ENCODE peak calls at places on chromosomes 2 and 18, in eight cellular contexts. One of them, this sample, is unnamed. For H3K4me1, the result is how much of the 10 kb centered on the place peaks cover.

GRCh38 chr2:100056478-100056877 is 85.9 kb downstream of the AFF3 start:
- DNase-seq in upper lobe of right lung: no peak
- DNase-seq in heart left ventricle: no peak
- DNase-seq in H9: no peak
- DNase-seq in adrenal gland: no peak
- DNase-seq in K562: no peak
- DNase-seq in IMR-90: peak
- DNase-seq in astrocyte: peak
- DNase-seq in this sample: no peak

GRCh38 chr2:99975386-99975785 is 167.0 kb downstream of the AFF3 start:
- DNase-seq in upper lobe of right lung: no peak
- DNase-seq in heart left ventricle: no peak
- DNase-seq in H9: no peak
- DNase-seq in adrenal gland: no peak
- DNase-seq in K562: no peak
- DNase-seq in IMR-90: peak
- DNase-seq in astrocyte: peak
- DNase-seq in this sample: no peak

GRCh38 chr2:162153608-162154224 is 1.7 kb upstream of the GCG start:
- DNase-seq in upper lobe of right lung: no peak
- DNase-seq in heart left ventricle: peak
- DNase-seq in H9: peak
- DNase-seq in adrenal gland: peak
- DNase-seq in K562: peak
- DNase-seq in IMR-90: peak
- DNase-seq in astrocyte: peak
- DNase-seq in this sample: no peak

GRCh38 chr18:47772374-47773248 is 157.8 kb downstream of the SMAD2 start:
- DNase-seq in upper lobe of right lung: peak
- DNase-seq in heart left ventricle: no peak
- DNase-seq in H9: peak
- DNase-seq in adrenal gland: peak
- DNase-seq in K562: peak
- DNase-seq in IMR-90: peak
- DNase-seq in astrocyte: peak
- DNase-seq in this sample: peak

GRCh38 chr2:25127631-25128030 is 40.7 kb downstream of the POMC start:
- DNase-seq in upper lobe of right lung: no peak
- DNase-seq in heart left ventricle: no peak
- DNase-seq in H9: no peak
- DNase-seq in adrenal gland: no peak
- DNase-seq in K562: no peak
- DNase-seq in IMR-90: peak
- DNase-seq in astrocyte: peak
- DNase-seq in this sample: no peak

GRCh38 chr2:8860239-8860638 is 22.8 kb upstream of the KIDINS220 start:
- DNase-seq in upper lobe of right lung: no peak
- DNase-seq in heart left ventricle: no peak
- DNase-seq in H9: no peak
- DNase-seq in adrenal gland: no peak
- DNase-seq in K562: no peak
- DNase-seq in IMR-90: no peak
- DNase-seq in astrocyte: peak
- DNase-seq in this sample: no peak

GRCh38 chr18:79524181-79525078 is 128.7 kb downstream of the NFATC1 start:
- DNase-seq in upper lobe of right lung: peak
- DNase-seq in heart left ventricle: peak
- DNase-seq in H9: peak
- DNase-seq in adrenal gland: no peak
- DNase-seq in K562: no peak
- DNase-seq in IMR-90: no peak
- DNase-seq in astrocyte: no peak
- DNase-seq in this sample: no peak

GRCh38 chr18:79353238-79353637 is 42.5 kb upstream of the NFATC1 start:
- DNase-seq in upper lobe of right lung: no peak
- DNase-seq in heart left ventricle: no peak
- DNase-seq in H9: peak
- DNase-seq in adrenal gland: no peak
- DNase-seq in K562: peak
- DNase-seq in IMR-90: peak
- DNase-seq in astrocyte: no peak
- DNase-seq in this sample: no peak

DNA sequence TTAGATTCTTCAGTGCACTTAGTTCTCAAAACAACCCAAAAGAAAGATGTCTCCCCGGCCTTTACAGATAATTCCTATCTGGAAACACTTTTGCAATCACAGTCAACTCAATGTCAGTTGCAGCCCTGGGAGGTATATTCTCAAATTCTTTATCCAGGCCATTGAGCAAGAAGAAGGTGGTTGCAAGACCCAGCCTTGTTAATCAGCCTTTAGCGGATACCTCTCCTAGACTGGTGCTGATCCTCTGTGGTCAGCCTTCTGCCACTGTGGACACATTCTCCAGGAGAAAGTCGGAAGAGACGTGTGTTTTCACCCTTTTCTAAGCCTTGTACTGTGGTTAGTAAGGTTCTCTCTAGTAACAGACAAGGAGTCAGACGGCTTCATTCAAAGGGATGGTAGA is 7.8 kb upstream of the FZD7 start:
- DNase-seq in upper lobe of right lung: no peak
- DNase-seq in heart left ventricle: no peak
- DNase-seq in H9: no peak
- DNase-seq in adrenal gland: no peak
- DNase-seq in K562: no peak
- DNase-seq in IMR-90: no peak
- DNase-seq in astrocyte: no peak
- DNase-seq in this sample: no peak
- H3K4me1 ChIP-seq in upper lobe of right lung: under half
- H3K4me1 ChIP-seq in heart left ventricle: under half
- H3K4me1 ChIP-seq in H9: under half
- H3K4me1 ChIP-seq in adrenal gland: under half
- H3K4me1 ChIP-seq in K562: under half
- H3K4me1 ChIP-seq in IMR-90: under half
- H3K4me1 ChIP-seq in astrocyte: under half
- H3K4me1 ChIP-seq in this sample: under half

GRCh38 chr18:32772580-32773186 is at the start of gene KLHL14:
- DNase-seq in upper lobe of right lung: no peak
- DNase-seq in heart left ventricle: no peak
- DNase-seq in H9: no peak
- DNase-seq in adrenal gland: no peak
- DNase-seq in K562: no peak
- DNase-seq in IMR-90: no peak
- DNase-seq in astrocyte: no peak
- DNase-seq in this sample: no peak

GRCh38 chr18:32773187-32773712 is 427 bp upstream of the KLHL14 start:
- DNase-seq in upper lobe of right lung: no peak
- DNase-seq in heart left ventricle: no peak
- DNase-seq in H9: no peak
- DNase-seq in adrenal gland: no peak
- DNase-seq in K562: no peak
- DNase-seq in IMR-90: no peak
- DNase-seq in astrocyte: no peak
- DNase-seq in this sample: no peak

GRCh38 chr18:32770651-32771168 is 2.1 kb downstream of the KLHL14 start:
- DNase-seq in upper lobe of right lung: no peak
- DNase-seq in heart left ventricle: no peak
- DNase-seq in H9: peak
- DNase-seq in adrenal gland: no peak
- DNase-seq in K562: no peak
- DNase-seq in IMR-90: no peak
- DNase-seq in astrocyte: no peak
- DNase-seq in this sample: no peak

GRCh38 chr18:32771169-32771751 is 1.6 kb downstream of the KLHL14 start:
- DNase-seq in upper lobe of right lung: no peak
- DNase-seq in heart left ventricle: no peak
- DNase-seq in H9: peak
- DNase-seq in adrenal gland: peak
- DNase-seq in K562: no peak
- DNase-seq in IMR-90: no peak
- DNase-seq in astrocyte: no peak
- DNase-seq in this sample: no peak

DNA sequence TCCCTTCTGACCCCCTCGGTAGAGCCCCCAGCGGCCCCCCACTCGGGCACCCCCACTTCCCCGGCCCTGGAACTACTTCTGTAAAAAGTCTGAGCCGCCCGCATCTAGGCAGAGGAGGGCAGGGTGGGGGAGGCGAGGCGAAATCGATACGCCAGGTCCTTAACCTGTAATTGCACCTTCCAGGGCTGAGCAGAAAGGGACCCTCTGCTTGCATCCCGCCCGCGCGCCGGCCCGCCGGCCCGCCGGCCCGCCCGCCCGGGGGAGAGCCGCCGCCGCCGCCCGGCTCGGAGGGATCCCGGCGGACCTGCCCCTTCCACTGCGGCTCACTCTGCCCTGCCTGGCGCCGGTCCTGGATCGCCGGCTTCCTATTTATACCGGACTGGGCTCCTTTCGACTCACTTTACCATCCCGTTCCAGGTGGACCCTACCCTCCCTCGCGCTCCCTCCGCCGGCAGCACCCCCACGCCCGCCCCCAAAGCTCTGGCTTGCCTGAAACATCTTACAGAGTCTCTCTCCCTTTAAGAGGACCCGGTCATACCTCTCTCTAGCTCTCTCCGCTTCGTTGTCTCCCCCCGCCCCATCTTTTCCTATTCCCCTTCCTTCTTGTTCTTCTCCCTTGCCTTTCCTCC is 838 bp downstream of the KLHL14 start:
- DNase-seq in upper lobe of right lung: no peak
- DNase-seq in heart left ventricle: no peak
- DNase-seq in H9: peak
- DNase-seq in adrenal gland: no peak
- DNase-seq in K562: no peak
- DNase-seq in IMR-90: no peak
- DNase-seq in astrocyte: no peak
- DNase-seq in this sample: no peak
- H3K27ac ChIP-seq in upper lobe of right lung: no peak
- H3K27ac ChIP-seq in heart left ventricle: no peak
- H3K27ac ChIP-seq in H9: no peak
- H3K27ac ChIP-seq in adrenal gland: no peak
- H3K27ac ChIP-seq in K562: no peak
- H3K27ac ChIP-seq in IMR-90: no peak
- H3K27ac ChIP-seq in astrocyte: no peak
- H3K27ac ChIP-seq in this sample: no peak

GRCh38 chr2:48113767-48114166 is 207.5 kb upstream of the FBXO11 start:
- DNase-seq in upper lobe of right lung: no peak
- DNase-seq in heart left ventricle: no peak
- DNase-seq in H9: no peak
- DNase-seq in adrenal gland: no peak
- DNase-seq in K562: no peak
- DNase-seq in IMR-90: no peak
- DNase-seq in astrocyte: no peak
- DNase-seq in this sample: no peak
- TF ChIP-seq CTCF in upper lobe of right lung: no peak
- TF ChIP-seq CTCF in heart left ventricle: no peak
- TF ChIP-seq CTCF in H9: no peak
- TF ChIP-seq CTCF in adrenal gland: no peak
- TF ChIP-seq CTCF in K562: no peak
- TF ChIP-seq CTCF in IMR-90: no peak
- TF ChIP-seq CTCF in astrocyte: no peak
- TF ChIP-seq CTCF in this sample: no peak

DNA sequence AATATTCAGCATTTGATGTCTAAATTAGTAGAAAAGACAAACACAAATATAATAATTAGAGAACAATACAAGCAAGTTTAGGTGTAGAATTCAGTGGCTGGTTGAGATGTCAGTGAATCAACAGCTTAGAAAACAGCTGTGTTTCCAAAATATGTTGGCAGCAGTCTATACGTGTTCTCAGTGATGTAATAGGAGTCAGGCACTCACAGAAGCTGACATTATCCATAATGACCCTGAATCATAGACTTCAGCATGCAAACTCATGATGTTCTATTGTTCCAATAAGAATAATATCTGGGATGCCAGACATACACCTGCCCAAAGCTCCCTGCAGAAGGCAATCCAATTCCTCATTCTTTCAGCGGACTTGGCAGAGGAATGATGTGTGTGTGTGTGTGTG is 164.7 kb downstream of the SLC8A1 start:
- DNase-seq in upper lobe of right lung: no peak
- DNase-seq in heart left ventricle: no peak
- DNase-seq in H9: no peak
- DNase-seq in adrenal gland: no peak
- DNase-seq in K562: no peak
- DNase-seq in IMR-90: peak
- DNase-seq in astrocyte: peak
- DNase-seq in this sample: no peak
- H3K4me1 ChIP-seq in upper lobe of right lung: under half
- H3K4me1 ChIP-seq in heart left ventricle: half or more
- H3K4me1 ChIP-seq in H9: under half
- H3K4me1 ChIP-seq in adrenal gland: under half
- H3K4me1 ChIP-seq in K562: under half
- H3K4me1 ChIP-seq in IMR-90: under half
- H3K4me1 ChIP-seq in astrocyte: under half
- H3K4me1 ChIP-seq in this sample: half or more

GRCh38 chr2:228282371-228282770 is 100.9 kb upstream of the SPHKAP start:
- DNase-seq in upper lobe of right lung: no peak
- DNase-seq in heart left ventricle: no peak
- DNase-seq in H9: no peak
- DNase-seq in adrenal gland: no peak
- DNase-seq in K562: no peak
- DNase-seq in IMR-90: no peak
- DNase-seq in astrocyte: no peak
- DNase-seq in this sample: no peak

DNA sequence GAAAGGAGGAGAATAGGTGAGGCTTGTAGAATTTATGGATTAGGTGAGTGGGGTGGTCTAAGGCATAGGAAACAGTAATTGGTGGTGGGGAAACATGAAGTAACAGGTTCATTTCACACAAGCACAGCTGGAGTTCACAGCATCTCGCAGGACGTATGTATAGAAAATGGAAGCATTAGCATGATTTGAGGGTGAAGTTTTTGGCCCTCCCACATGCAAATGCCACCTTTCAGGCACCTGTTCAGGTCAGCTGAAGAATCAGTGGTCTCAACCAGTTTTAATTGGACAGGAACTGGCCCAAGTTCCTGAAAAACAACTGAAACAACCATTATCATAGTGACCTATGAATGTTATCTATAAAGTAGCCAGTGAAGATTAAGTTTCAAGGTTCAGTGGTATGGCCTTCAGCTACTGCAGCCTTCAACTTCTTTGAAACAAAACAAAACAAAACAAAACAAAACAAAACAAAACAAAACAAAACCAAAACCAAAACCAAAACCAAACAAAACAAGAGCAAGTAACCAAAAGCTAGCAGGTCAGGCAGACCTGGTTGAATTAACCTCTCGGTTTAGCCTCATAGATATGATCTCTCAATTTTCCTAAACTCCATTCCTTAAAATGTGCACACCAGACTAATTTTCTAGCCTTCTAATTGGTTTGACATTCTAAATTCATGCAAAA is 102.1 kb upstream of the SPHKAP start:
- DNase-seq in upper lobe of right lung: no peak
- DNase-seq in heart left ventricle: no peak
- DNase-seq in H9: no peak
- DNase-seq in adrenal gland: no peak
- DNase-seq in K562: no peak
- DNase-seq in IMR-90: no peak
- DNase-seq in astrocyte: no peak
- DNase-seq in this sample: no peak
- H3K27ac ChIP-seq in upper lobe of right lung: no peak
- H3K27ac ChIP-seq in heart left ventricle: no peak
- H3K27ac ChIP-seq in H9: no peak
- H3K27ac ChIP-seq in adrenal gland: no peak
- H3K27ac ChIP-seq in K562: no peak
- H3K27ac ChIP-seq in IMR-90: no peak
- H3K27ac ChIP-seq in astrocyte: no peak
- H3K27ac ChIP-seq in this sample: no peak